ENCODE peak calls at places on chromosome 4, in five cellular contexts. K is T-cell; U is fibroblast of pulmonary artery; I is psoas muscle; A is CD4-positive, alpha-beta memory T cell. Y is an unnamed sample.

GRCh38 chr4:38612996-38613395 is 51.0 kb upstream of the KLF3 start:
- DNase-seq in U (peak), I (no peak), A (no peak), K (no peak), Y (no peak)

GRCh38 chr4:124529131-124529530 is 183.4 kb downstream of the ANKRD50 start:
- DNase-seq in A (no peak), U (no peak), I (no peak), K (no peak), Y (no peak)

GRCh38 chr4:157096439-157096838 is 20.5 kb downstream of the GLRB start:
- DNase-seq in U (peak), K (no peak), A (no peak), I (no peak), Y (no peak)

GRCh38 chr4:15779336-15779735 is 1.2 kb downstream of the CD38 start:
- DNase-seq in A (no peak), U (peak), I (peak), K (no peak), Y (no peak)

GRCh38 chr4:115671581-115671980 is 558.2 kb upstream of the NDST4 start:
- DNase-seq in I (no peak), U (no peak), A (no peak), K (no peak), Y (no peak)

GRCh38 chr4:1666391-1666790 is 17.7 kb downstream of the FAM53A start:
- DNase-seq in I (no peak), K (no peak), U (no peak), A (no peak), Y (no peak)

GRCh38 chr4:176090115-176090514 is 24.5 kb downstream of the WDR17 start:
- DNase-seq in U (no peak), A (no peak), I (no peak), K (no peak), Y (no peak)

GRCh38 chr4:34182346-34182745 is 2062.0 kb downstream of the ARAP2 start:
- DNase-seq in A (no peak), U (peak), K (no peak), I (peak), Y (no peak)

GRCh38 chr4:104128850-104129213 is 365.9 kb downstream of the CXXC4 start:
- DNase-seq in K (no peak), A (no peak), U (no peak), I (no peak), Y (no peak)

GRCh38 chr4:8528713-8529112 is 51.5 kb upstream of the GPR78 start:
- DNase-seq in I (no peak), A (no peak), U (peak), K (no peak), Y (no peak)

GRCh38 chr4:123477804-123478209 is 81.2 kb downstream of the SPRY1 start:
- DNase-seq in U (peak), K (peak), A (peak), I (peak), Y (peak)

GRCh38 chr4:55729306-55730142 is 90.1 kb upstream of the EXOC1L start:
- DNase-seq in K (no peak), A (no peak), I (no peak), U (no peak), Y (no peak)

GRCh38 chr4:74450298-74450683 is 5.4 kb downstream of the AREG start:
- DNase-seq in A (no peak), U (peak), I (no peak), K (no peak), Y (no peak)

GRCh38 chr4:67996127-67996526 is 32.8 kb upstream of the TMPRSS11A start:
- DNase-seq in K (no peak), U (no peak), A (no peak), I (no peak), Y (no peak)

GRCh38 chr4:177579649-177580048 is 137.4 kb upstream of the AGA start:
- DNase-seq in U (no peak), I (no peak), A (no peak), K (no peak), Y (no peak)

GRCh38 chr4:96343836-96344235 is 503.9 kb downstream of the PDHA2 start:
- DNase-seq in I (no peak), U (no peak), K (no peak), A (no peak), Y (no peak)

GRCh38 chr4:27068151-27068862 is 207.7 kb downstream of the STIM2 start:
- DNase-seq in U (no peak), A (no peak), I (no peak), K (no peak), Y (no peak)

GRCh38 chr4:111449657-111450056 is 695.6 kb upstream of the FAM241A start:
- DNase-seq in K (no peak), A (peak), I (no peak), U (no peak), Y (no peak)

GRCh38 chr4:19494958-19495357 is 756.7 kb upstream of the SLIT2 start:
- DNase-seq in I (no peak), A (no peak), K (no peak), U (no peak), Y (no peak)

GRCh38 chr4:87492617-87493016 is 36.6 kb downstream of the SPARCL1 start:
- DNase-seq in K (no peak), I (no peak), U (peak), A (no peak), Y (no peak)

GRCh38 chr4:94363136-94363655 is 20.6 kb upstream of the HPGDS start:
- DNase-seq in U (peak), I (no peak), K (no peak), A (no peak), Y (no peak)

GRCh38 chr4:13289391-13289790 is 194.7 kb downstream of the RAB28 start:
- DNase-seq in I (no peak), U (peak), A (no peak), K (no peak), Y (no peak)

GRCh38 chr4:61527886-61528285 is 327.8 kb downstream of the ADGRL3 start:
- DNase-seq in A (no peak), K (no peak), I (no peak), U (no peak), Y (no peak)

GRCh38 chr4:41887821-41888699 is 47.2 kb upstream of the TMEM33 start:
- DNase-seq in A (no peak), I (no peak), U (peak), K (peak), Y (no peak)

GRCh38 chr4:20687894-20688293 is 12.4 kb upstream of the PACRGL start:
- DNase-seq in K (no peak), A (no peak), U (peak), I (no peak), Y (no peak)

GRCh38 chr4:44558206-44558605 is 93.2 kb downstream of the YIPF7 start:
- DNase-seq in K (no peak), A (no peak), I (no peak), U (peak), Y (no peak)

GRCh38 chr4:38030023-38030422 is 69.8 kb downstream of the PTTG2 start:
- DNase-seq in K (no peak), U (peak), A (no peak), I (no peak), Y (no peak)

GRCh38 chr4:143700060-143700419 is 435 bp downstream of the FREM3 start:
- DNase-seq in I (peak), K (no peak), U (peak), A (no peak), Y (no peak)

GRCh38 chr4:149048451-149049143 is 606.4 kb upstream of the NR3C2 start:
- DNase-seq in A (no peak), U (no peak), I (no peak), K (no peak), Y (no peak)

GRCh38 chr4:182010876-182011275 is 232.3 kb upstream of the TENM3 start:
- DNase-seq in K (no peak), U (peak), A (no peak), I (no peak), Y (no peak)

GRCh38 chr4:104938624-104939023 is 208.1 kb upstream of the TET2 start:
- DNase-seq in K (peak), A (peak), I (no peak), U (no peak), Y (no peak)

GRCh38 chr4:56817840-56818491 is 3.5 kb downstream of the SPINK2 start:
- DNase-seq in A (no peak), K (no peak), I (no peak), U (no peak), Y (peak)

GRCh38 chr4:120694973-120695372 is 227.6 kb downstream of the PRDM5 start:
- DNase-seq in K (no peak), I (no peak), A (no peak), U (peak), Y (no peak)

GRCh38 chr4:85457752-85458467 is 17.0 kb upstream of the ARHGAP24 start:
- DNase-seq in A (no peak), I (no peak), K (no peak), U (no peak), Y (no peak)

GRCh38 chr4:1327526-1328266 is 19.3 kb upstream of the UVSSA start:
- DNase-seq in I (peak), U (no peak), A (no peak), K (no peak), Y (no peak)

Y was measured in naive thymus-derived CD4-positive, alpha-beta T cell.